ENCODE peak calls at places on chromosomes 2 and 18, in four cellular contexts. Z, W, T and V are unnamed samples.

GRCh38 chr18:76452357-76452756 is 42.7 kb downstream of the ZNF516 start:
- DNase-seq in Z (no peak), W (no peak), T (no peak), V (no peak)

GRCh38 chr2:160270571-160271113 is 70.6 kb upstream of the ITGB6 start:
- DNase-seq in Z (peak), W (no peak), T (no peak), V (no peak)

GRCh38 chr2:100104718-100105677 is 37.4 kb downstream of the AFF3 start:
- DNase-seq in Z (no peak), W (peak), T (no peak), V (no peak)

GRCh38 chr18:28588884-28589549 is 412.1 kb upstream of the CDH2 start:
- DNase-seq in Z (no peak), W (no peak), T (no peak), V (peak)

GRCh38 chr2:44740678-44741077 is 200.8 kb upstream of the SIX3 start:
- DNase-seq in Z (no peak), W (no peak), T (no peak), V (no peak)

GRCh38 chr2:30649278-30649677 is 158.0 kb downstream of the CAPN13 start:
- DNase-seq in Z (no peak), W (no peak), T (no peak), V (no peak)

GRCh38 chr2:227703961-227704360 is 13.9 kb downstream of the SLC19A3 start:
- DNase-seq in Z (peak), W (no peak), T (no peak), V (no peak)

GRCh38 chr18:8949206-8949605 is 153.3 kb upstream of the NDUFV2 start:
- DNase-seq in Z (no peak), W (no peak), T (no peak), V (no peak)

GRCh38 chr2:205766765-205767359 is 84.6 kb downstream of the NRP2 start:
- DNase-seq in Z (peak), W (peak), T (no peak), V (no peak)

GRCh38 chr18:42614619-42615293 is 500.7 kb downstream of the RIT2 start:
- DNase-seq in Z (no peak), W (no peak), T (no peak), V (no peak)

GRCh38 chr2:224749136-224749535 is 33.0 kb upstream of the CCDC195 start:
- DNase-seq in Z (no peak), W (no peak), T (no peak), V (no peak)

GRCh38 chr2:136191041-136191440 is 73.1 kb upstream of the CXCR4 start:
- DNase-seq in Z (no peak), W (no peak), T (no peak), V (no peak)

GRCh38 chr2:212554233-212554632 is 15.6 kb upstream of the ERBB4 start:
- DNase-seq in Z (no peak), W (no peak), T (no peak), V (no peak)

GRCh38 chr2:165239230-165239629 is at the start of gene SCN2A:
- DNase-seq in Z (peak), W (no peak), T (peak), V (peak)

GRCh38 chr2:47076586-47077441 is 78.3 kb downstream of the STPG4 start:
- DNase-seq in Z (peak), W (no peak), T (peak), V (peak)

GRCh38 chr2:21501344-21502027 is 377.7 kb downstream of the TDRD15 start:
- DNase-seq in Z (no peak), W (no peak), T (no peak), V (no peak)

GRCh38 chr2:67996772-67997527 is 65.9 kb downstream of the C1D start:
- DNase-seq in Z (no peak), W (no peak), T (no peak), V (no peak)

GRCh38 chr2:33213648-33214047 is 262.8 kb upstream of the RASGRP3 start:
- DNase-seq in Z (no peak), W (no peak), T (no peak), V (no peak)

GRCh38 chr2:45929674-45930395 is 278.4 kb downstream of the PRKCE start:
- DNase-seq in Z (no peak), W (no peak), T (no peak), V (no peak)

GRCh38 chr2:37667704-37668103 is 3.7 kb downstream of the CDC42EP3 start:
- DNase-seq in Z (no peak), W (no peak), T (no peak), V (no peak)

GRCh38 chr2:45919711-45920111 is 268.2 kb downstream of the PRKCE start:
- DNase-seq in Z (no peak), W (no peak), T (no peak), V (no peak)

GRCh38 chr2:129248183-129248582 is 731.3 kb upstream of the RAB6C start:
- DNase-seq in Z (no peak), W (no peak), T (no peak), V (no peak)

GRCh38 chr2:52659536-52659935 is 1108.1 kb upstream of the CHAC2 start:
- DNase-seq in Z (no peak), W (no peak), T (no peak), V (no peak)

GRCh38 chr2:232325324-232326273 is 53.0 kb upstream of the ALPP start:
- DNase-seq in Z (peak), W (no peak), T (no peak), V (no peak)

GRCh38 chr2:42410732-42411514 is 49.9 kb upstream of the COX7A2L start:
- DNase-seq in Z (no peak), W (no peak), T (no peak), V (no peak)

GRCh38 chr2:71897145-71897495 is 250.5 kb downstream of the CYP26B1 start:
- DNase-seq in Z (no peak), W (no peak), T (no peak), V (no peak)

GRCh38 chr2:160338891-160339290 is 138.8 kb upstream of the ITGB6 start:
- DNase-seq in Z (no peak), W (no peak), T (no peak), V (no peak)

GRCh38 chr2:26628561-26629345 is 12.4 kb downstream of the CIB4 start:
- DNase-seq in Z (no peak), W (no peak), T (no peak), V (no peak)

GRCh38 chr2:233519787-233520611 is 46.6 kb downstream of the USP40 start:
- DNase-seq in Z (peak), W (no peak), T (no peak), V (no peak)

GRCh38 chr2:238433941-238434845 is 7.5 kb downstream of the ASB1 start:
- DNase-seq in Z (no peak), W (no peak), T (peak), V (peak)

GRCh38 chr2:150612957-150613710 is 125.7 kb upstream of the RND3 start:
- DNase-seq in Z (no peak), W (no peak), T (no peak), V (no peak)

GRCh38 chr2:230423851-230424458 is 8.0 kb downstream of the SP100 start:
- DNase-seq in Z (no peak), W (no peak), T (no peak), V (no peak)

GRCh38 chr2:12151716-12152115 is 405.3 kb downstream of the LPIN1 start:
- DNase-seq in Z (no peak), W (no peak), T (no peak), V (no peak)

GRCh38 chr2:217394510-217395351 is 534.9 kb upstream of the TNP1 start:
- DNase-seq in Z (no peak), W (no peak), T (no peak), V (no peak)

GRCh38 chr2:119546446-119546765 is 2.2 kb downstream of the CFAP221 start:
- DNase-seq in Z (no peak), W (no peak), T (no peak), V (no peak)

GRCh38 chr2:205020673-205021072 is 475.4 kb downstream of the PARD3B start:
- DNase-seq in Z (no peak), W (no peak), T (no peak), V (no peak)

GRCh38 chr2:217433522-217433921 is 569.3 kb downstream of the TNS1 start:
- DNase-seq in Z (no peak), W (no peak), T (no peak), V (no peak)

GRCh38 chr2:120034616-120035015 is 21.7 kb downstream of the EPB41L5 start:
- DNase-seq in Z (no peak), W (no peak), T (no peak), V (no peak)

GRCh38 chr2:120253021-120253882 is 600 bp downstream of the RALB start:
- DNase-seq in Z (peak), W (peak), T (peak), V (no peak)

GRCh38 chr2:82636411-82637020 is 1822.6 kb downstream of the SUCLG1 start:
- DNase-seq in Z (no peak), W (no peak), T (no peak), V (no peak)